ENCODE peak calls at places on chromosomes 2 and 18, in eight cellular contexts. G is SW 1271; Y is lower leg skin; D is activated naive CD4-positive, alpha-beta T cell treated with anti-CD3 and anti-CD28 coated beads for 36 hours; I is RKO; N is M059J; A is right cardiac atrium; Z is GM12865. C is an unnamed sample.

GRCh38 chr2:317501-318424 is 29.9 kb upstream of the ALKAL2 start:
- DNase-seq in G (no peak), Y (no peak), D (peak; percentile 32), I (peak; percentile 72), N (peak; percentile 70), A (no peak), Z (peak; percentile 31), C (no peak)

GRCh38 chr2:150619607-150620330 is 132.3 kb upstream of the RND3 start:
- DNase-seq in G (no peak), Y (no peak), D (no peak), I (no peak), N (peak; percentile 86), A (no peak), Z (no peak), C (no peak)

GRCh38 chr2:221567231-221567760 is 4.8 kb downstream of the EPHA4 start:
- DNase-seq in G (no peak), Y (no peak), D (no peak), I (no peak), N (no peak), A (no peak), Z (no peak), C (no peak)

GRCh38 chr2:241702155-241702404 is 241 bp downstream of the ING5 start:
- DNase-seq in G (no peak), Y (no peak), D (peak; percentile 82), I (peak; percentile 69), N (no peak), A (no peak), Z (peak; percentile 92), C (no peak)

GRCh38 chr2:76684762-76685161 is 837.4 kb downstream of the LRRTM4 start:
- DNase-seq in G (no peak), Y (no peak), D (no peak), I (no peak), N (no peak), A (no peak), Z (no peak), C (no peak)

GRCh38 chr2:237603718-237604362 is 13.3 kb upstream of the RAB17 start:
- DNase-seq in G (no peak), Y (peak; percentile 63), D (peak; percentile 82), I (no peak), N (peak; percentile 86), A (no peak), Z (peak; percentile 52), C (peak; percentile 58)

GRCh38 chr2:218130373-218130772 is 4.5 kb downstream of the CXCR2 start:
- DNase-seq in G (no peak), Y (no peak), D (no peak), I (no peak), N (no peak), A (no peak), Z (no peak), C (no peak)

GRCh38 chr2:41782306-41783158 is 265.3 kb upstream of the PKDCC start:
- DNase-seq in G (no peak), Y (no peak), D (peak; percentile 50), I (peak; percentile 29), N (peak; percentile 13), A (no peak), Z (peak; percentile 50), C (no peak)

GRCh38 chr2:117785740-117786139 is 28.8 kb upstream of the DDX18 start:
- DNase-seq in G (no peak), Y (no peak), D (peak; percentile 57), I (peak; percentile 72), N (peak; percentile 42), A (no peak), Z (peak; percentile 59), C (no peak)

GRCh38 chr18:40939636-40940035 is 1015.4 kb upstream of the PIK3C3 start:
- DNase-seq in G (no peak), Y (no peak), D (no peak), I (no peak), N (no peak), A (peak; percentile 27), Z (no peak), C (no peak)

GRCh38 chr2:650343-651310 is 26.6 kb downstream of the TMEM18 start:
- DNase-seq in G (no peak), Y (no peak), D (no peak), I (no peak), N (no peak), A (no peak), Z (no peak), C (no peak)

GRCh38 chr2:42809131-42809875 is 16.9 kb upstream of the HAAO start:
- DNase-seq in G (no peak), Y (peak; percentile 67), D (peak; percentile 60), I (no peak), N (no peak), A (no peak), Z (no peak), C (no peak)

GRCh38 chr18:41395695-41396094 is 559.3 kb upstream of the PIK3C3 start:
- DNase-seq in G (no peak), Y (no peak), D (no peak), I (peak; percentile 33), N (peak; percentile 44), A (no peak), Z (no peak), C (no peak)

GRCh38 chr2:232988444-232988843 is 24.6 kb downstream of the NGEF start:
- DNase-seq in G (peak; percentile 80), Y (peak; percentile 31), D (peak; percentile 8), I (peak; percentile 92), N (peak; percentile 97), A (no peak), Z (no peak), C (no peak)

GRCh38 chr2:239531456-239532304 is 130.9 kb upstream of the HDAC4 start:
- DNase-seq in G (no peak), Y (no peak), D (no peak), I (no peak), N (peak; percentile 13), A (no peak), Z (no peak), C (no peak)

GRCh38 chr2:2681611-2682295 is 350.7 kb upstream of the MYT1L start:
- DNase-seq in G (no peak), Y (no peak), D (peak; percentile 60), I (no peak), N (no peak), A (no peak), Z (no peak), C (no peak)

GRCh38 chr18:29157057-29157780 is 980.3 kb upstream of the CDH2 start:
- DNase-seq in G (no peak), Y (no peak), D (no peak), I (no peak), N (peak; percentile 83), A (no peak), Z (no peak), C (no peak)

GRCh38 chr2:86249176-86249842 is 50.1 kb downstream of the MRPL35 start:
- DNase-seq in G (peak; percentile 15), Y (no peak), D (no peak), I (peak; percentile 63), N (peak; percentile 92), A (no peak), Z (peak; percentile 81), C (no peak)

GRCh38 chr18:80148316-80149199 is 39.5 kb downstream of the ADNP2 start:
- DNase-seq in G (no peak), Y (no peak), D (peak; percentile 14), I (peak; percentile 8), N (peak; percentile 5), A (peak; percentile 63), Z (peak; percentile 34), C (no peak)

GRCh38 chr18:7370812-7371211 is 139.9 kb downstream of the LRRC30 start:
- DNase-seq in G (no peak), Y (no peak), D (no peak), I (no peak), N (no peak), A (peak; percentile 89), Z (no peak), C (no peak)

GRCh38 chr2:11907178-11907577 is 160.7 kb downstream of the LPIN1 start:
- DNase-seq in G (no peak), Y (no peak), D (no peak), I (no peak), N (no peak), A (no peak), Z (no peak), C (no peak)

GRCh38 chr2:227460079-227460485 is 11.9 kb upstream of the AGFG1 start:
- DNase-seq in G (no peak), Y (no peak), D (peak; percentile 85), I (peak; percentile 44), N (peak; percentile 97), A (no peak), Z (peak; percentile 83), C (peak; percentile 25)

GRCh38 chr2:101619191-101619591 is 78.3 kb upstream of the MAP4K4 start:
- DNase-seq in G (no peak), Y (peak; percentile 58), D (no peak), I (no peak), N (no peak), A (peak; percentile 64), Z (no peak), C (no peak)

GRCh38 chr18:46916551-46917107 is 678 bp downstream of the PIAS2 start:
- DNase-seq in G (no peak), Y (peak; percentile 15), D (peak; percentile 39), I (peak; percentile 56), N (peak; percentile 59), A (no peak), Z (peak; percentile 54), C (peak; percentile 71)

GRCh38 chr2:170396799-170397459 is 219.0 kb downstream of the MYO3B start:
- DNase-seq in G (no peak), Y (no peak), D (no peak), I (peak; percentile 48), N (peak; percentile 14), A (no peak), Z (no peak), C (no peak)

GRCh38 chr18:74281011-74281638 is 10.6 kb downstream of the CYB5A start:
- DNase-seq in G (no peak), Y (no peak), D (no peak), I (no peak), N (no peak), A (no peak), Z (no peak), C (no peak)

GRCh38 chr2:238509151-238509820 is 82.6 kb downstream of the ASB1 start:
- DNase-seq in G (no peak), Y (no peak), D (no peak), I (no peak), N (no peak), A (no peak), Z (no peak), C (no peak)

GRCh38 chr2:210189452-210190143 is 18.4 kb upstream of the KANSL1L start:
- DNase-seq in G (no peak), Y (no peak), D (no peak), I (no peak), N (no peak), A (no peak), Z (no peak), C (no peak)

GRCh38 chr18:77067315-77068061 is 65.1 kb downstream of the MBP start:
- DNase-seq in G (peak; percentile 21), Y (peak; percentile 79), D (peak; percentile 77), I (peak; percentile 75), N (peak; percentile 90), A (peak; percentile 79), Z (peak; percentile 84), C (peak; percentile 92)

GRCh38 chr2:226310081-226310625 is 489.5 kb downstream of the IRS1 start:
- DNase-seq in G (no peak), Y (no peak), D (no peak), I (no peak), N (no peak), A (no peak), Z (no peak), C (no peak)

GRCh38 chr18:79586436-79587297 is 92.9 kb upstream of the CTDP1 start:
- DNase-seq in G (no peak), Y (no peak), D (no peak), I (no peak), N (no peak), A (peak; percentile 47), Z (no peak), C (no peak)

GRCh38 chr2:159084395-159085370 is 116.2 kb downstream of the TANC1 start:
- DNase-seq in G (no peak), Y (no peak), D (no peak), I (no peak), N (peak; percentile 76), A (no peak), Z (no peak), C (no peak)

GRCh38 chr18:80169607-80170006 is 60.5 kb downstream of the ADNP2 start:
- DNase-seq in G (no peak), Y (no peak), D (no peak), I (peak; percentile 71), N (no peak), A (no peak), Z (no peak), C (no peak)

GRCh38 chr18:23573948-23574431 is 12.3 kb downstream of the NPC1 start:
- DNase-seq in G (no peak), Y (no peak), D (peak; percentile 64), I (peak; percentile 56), N (peak; percentile 92), A (no peak), Z (peak; percentile 40), C (peak; percentile 64)

C was measured in stimulated activated effector memory CD8-positive, alpha-beta T cell treated with anti-CD3 and anti-CD28 coated beads, Interleukin-12 subunit alpha, Interleukin-12 subunit beta, amount 100 ng/mL, for 72 hours.